ENCODE peak calls at places on chromosomes 4 and X, in four cellular contexts. One of them, this sample, is unnamed. For H3K9me3, the result is how much of the 10 kb centered on the place peaks cover.

GRCh38 chr4:27003602-27004238 is 143.1 kb downstream of the STIM2 start:
- DNase-seq in IMR-90: peak
- DNase-seq in heart left ventricle: no peak
- DNase-seq in AG04450: no peak
- DNase-seq in this sample: no peak

GRCh38 chr4:167232805-167233522 is 1.3 kb downstream of the SPOCK3 start:
- DNase-seq in IMR-90: no peak
- DNase-seq in heart left ventricle: no peak
- DNase-seq in AG04450: no peak
- DNase-seq in this sample: no peak

GRCh38 chr4:73533515-73534422 is 52.2 kb downstream of the AFM start:
- DNase-seq in IMR-90: no peak
- DNase-seq in heart left ventricle: no peak
- DNase-seq in AG04450: no peak
- DNase-seq in this sample: no peak

GRCh38 chr4:61204353-61204752 is 4.2 kb downstream of the ADGRL3 start:
- DNase-seq in IMR-90: peak
- DNase-seq in heart left ventricle: no peak
- DNase-seq in AG04450: no peak
- DNase-seq in this sample: no peak

GRCh38 chr4:25795566-25796454 is 67.0 kb downstream of the SEL1L3 start:
- DNase-seq in IMR-90: peak
- DNase-seq in heart left ventricle: no peak
- DNase-seq in AG04450: peak
- DNase-seq in this sample: no peak

GRCh38 chrX:53642326-53642725 is 44.2 kb downstream of the HUWE1 start:
- DNase-seq in IMR-90: no peak
- DNase-seq in heart left ventricle: no peak
- DNase-seq in AG04450: no peak
- DNase-seq in this sample: no peak

GRCh38 chr4:152594981-152595916 is 59.4 kb upstream of the FBXW7 start:
- DNase-seq in IMR-90: no peak
- DNase-seq in heart left ventricle: no peak
- DNase-seq in AG04450: no peak
- DNase-seq in this sample: no peak

GRCh38 chrX:7789200-7789599 is 53.8 kb upstream of the VCX start:
- DNase-seq in IMR-90: no peak
- DNase-seq in heart left ventricle: no peak
- DNase-seq in AG04450: no peak
- DNase-seq in this sample: no peak

GRCh38 chr4:18366762-18367358 is 345.3 kb upstream of the LCORL start:
- DNase-seq in IMR-90: peak
- DNase-seq in heart left ventricle: no peak
- DNase-seq in AG04450: no peak
- DNase-seq in this sample: no peak

GRCh38 chr4:140884431-140885058 is 128.4 kb upstream of the TBC1D9 start:
- DNase-seq in IMR-90: peak
- DNase-seq in heart left ventricle: peak
- DNase-seq in AG04450: peak
- DNase-seq in this sample: peak

GRCh38 chr4:107098403-107098802 is 62.3 kb upstream of the DKK2 start:
- DNase-seq in IMR-90: no peak
- DNase-seq in heart left ventricle: no peak
- DNase-seq in AG04450: no peak
- DNase-seq in this sample: no peak

GRCh38 chrX:10726647-10727046 is 106.3 kb upstream of the MID1 start:
- DNase-seq in IMR-90: peak
- DNase-seq in heart left ventricle: no peak
- DNase-seq in AG04450: peak
- DNase-seq in this sample: no peak

GRCh38 chrX:65493431-65493830 is 41.2 kb downstream of the LAS1L start:
- DNase-seq in IMR-90: no peak
- DNase-seq in heart left ventricle: no peak
- DNase-seq in AG04450: no peak
- DNase-seq in this sample: no peak

GRCh38 chrX:132875705-132876508 is 82.5 kb downstream of the HS6ST2 start:
- DNase-seq in IMR-90: no peak
- DNase-seq in heart left ventricle: no peak
- DNase-seq in AG04450: no peak
- DNase-seq in this sample: no peak

GRCh38 chr4:120977435-120977997 is 55.0 kb upstream of the PRDM5 start:
- DNase-seq in IMR-90: peak
- DNase-seq in heart left ventricle: no peak
- DNase-seq in AG04450: peak
- DNase-seq in this sample: peak

GRCh38 chr4:142660728-142661127 is 185.4 kb downstream of the INPP4B start:
- DNase-seq in IMR-90: no peak
- DNase-seq in heart left ventricle: no peak
- DNase-seq in AG04450: no peak
- DNase-seq in this sample: no peak
- H3K9me3 ChIP-seq in IMR-90: under half
- H3K9me3 ChIP-seq in heart left ventricle: under half
- H3K9me3 ChIP-seq in AG04450: under half
- H3K9me3 ChIP-seq in this sample: half or more

DNA sequence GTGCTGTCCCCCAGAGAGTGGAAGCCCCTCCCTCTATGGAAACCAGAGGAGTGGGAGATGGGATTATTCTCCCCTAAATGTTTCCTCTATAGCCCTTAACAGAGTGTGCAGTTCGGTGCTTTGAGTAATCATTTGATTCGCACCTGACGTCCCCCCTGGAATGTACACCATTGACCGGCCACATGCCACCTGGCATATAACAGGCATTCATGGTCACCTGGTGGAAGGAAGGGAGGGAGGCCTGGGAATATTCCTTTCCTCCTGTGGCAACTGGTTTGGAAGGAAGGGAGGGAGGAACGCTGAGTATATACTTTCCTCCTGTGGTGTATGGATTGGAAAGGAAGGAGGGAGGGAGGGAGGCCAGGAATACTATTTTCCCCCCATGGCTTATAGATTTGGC is 77.2 kb downstream of the CRMP1 start:
- DNase-seq in IMR-90: no peak
- DNase-seq in heart left ventricle: no peak
- DNase-seq in AG04450: no peak
- DNase-seq in this sample: no peak
- H3K27ac ChIP-seq in IMR-90: no peak
- H3K27ac ChIP-seq in heart left ventricle: no peak
- H3K27ac ChIP-seq in AG04450: no peak
- H3K27ac ChIP-seq in this sample: no peak

DNA sequence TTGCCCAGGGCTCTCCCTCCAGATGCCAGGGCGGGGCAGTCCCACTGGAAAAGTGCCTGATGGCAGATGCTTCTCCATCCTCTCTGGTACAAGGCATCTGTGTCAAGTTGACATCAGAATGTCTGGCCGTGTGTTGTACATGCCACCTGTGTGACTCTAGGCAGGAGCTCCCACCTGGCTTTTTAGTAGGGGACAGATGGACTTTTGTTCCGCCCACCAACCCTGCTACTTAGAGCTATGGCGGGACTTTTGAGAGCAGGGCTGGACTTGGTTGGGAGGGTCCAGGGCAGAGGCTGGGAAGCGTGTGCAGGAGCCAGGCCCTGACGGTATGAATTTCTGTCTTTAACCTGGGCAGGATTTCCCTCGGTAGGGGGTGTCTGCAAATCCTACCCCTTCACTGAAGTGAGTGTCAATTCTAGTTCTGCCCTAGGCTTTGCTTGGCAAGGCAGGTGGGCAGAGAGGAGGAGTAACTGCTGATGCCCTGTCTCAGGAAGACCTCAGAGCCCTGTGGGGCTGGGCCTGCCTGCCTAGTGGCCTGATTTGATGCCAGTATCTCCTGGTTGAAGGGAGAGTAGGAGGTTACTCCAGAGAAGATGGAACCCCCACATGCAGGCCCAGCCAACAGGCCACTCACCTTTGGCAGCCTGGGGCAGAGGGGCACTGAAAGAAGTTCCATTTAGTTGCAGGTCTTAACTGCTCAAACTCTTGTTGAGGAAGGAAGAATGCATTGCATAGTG is 99.1 kb downstream of the PJA1 start:
- DNase-seq in IMR-90: no peak
- DNase-seq in heart left ventricle: no peak
- DNase-seq in AG04450: no peak
- DNase-seq in this sample: no peak
- H3K9me3 ChIP-seq in IMR-90: under half
- H3K9me3 ChIP-seq in heart left ventricle: under half
- H3K9me3 ChIP-seq in AG04450: under half
- H3K9me3 ChIP-seq in this sample: under half

GRCh38 chrX:110318664-110318968 is 731 bp upstream of the AMMECR1 start:
- DNase-seq in IMR-90: no peak
- DNase-seq in heart left ventricle: no peak
- DNase-seq in AG04450: no peak
- DNase-seq in this sample: no peak
- H3K27ac ChIP-seq in IMR-90: peak
- H3K27ac ChIP-seq in heart left ventricle: no peak
- H3K27ac ChIP-seq in AG04450: peak
- H3K27ac ChIP-seq in this sample: peak

DNA sequence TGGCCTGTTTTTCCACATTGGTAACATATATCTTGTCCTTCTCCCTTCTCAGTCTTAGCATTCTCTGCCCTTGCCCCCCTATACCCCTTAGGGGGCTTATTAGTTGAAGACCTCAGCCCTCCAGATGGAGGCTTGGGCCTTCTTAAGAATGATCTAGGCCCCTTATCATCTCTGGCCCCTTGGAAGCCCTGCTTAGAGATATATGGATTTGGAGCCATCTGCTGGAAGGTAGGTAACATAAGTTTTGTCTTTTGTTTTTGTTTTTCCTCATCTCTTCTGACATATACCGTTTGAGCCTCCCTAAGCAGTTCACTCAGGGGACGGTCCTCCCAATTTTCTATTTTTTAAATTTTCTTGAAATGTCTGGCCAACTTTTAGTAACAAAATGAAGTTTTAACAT is 48.3 kb upstream of the NAP1L2 start:
- DNase-seq in IMR-90: no peak
- DNase-seq in heart left ventricle: no peak
- DNase-seq in AG04450: no peak
- DNase-seq in this sample: peak
- H3K9me3 ChIP-seq in IMR-90: under half
- H3K9me3 ChIP-seq in heart left ventricle: under half
- H3K9me3 ChIP-seq in AG04450: under half
- H3K9me3 ChIP-seq in this sample: under half

GRCh38 chr4:176222149-176222548 is 26.8 kb upstream of the SPATA4 start:
- DNase-seq in IMR-90: no peak
- DNase-seq in heart left ventricle: no peak
- DNase-seq in AG04450: no peak
- DNase-seq in this sample: no peak
- H3K27ac ChIP-seq in IMR-90: no peak
- H3K27ac ChIP-seq in heart left ventricle: no peak
- H3K27ac ChIP-seq in AG04450: no peak
- H3K27ac ChIP-seq in this sample: no peak

DNA sequence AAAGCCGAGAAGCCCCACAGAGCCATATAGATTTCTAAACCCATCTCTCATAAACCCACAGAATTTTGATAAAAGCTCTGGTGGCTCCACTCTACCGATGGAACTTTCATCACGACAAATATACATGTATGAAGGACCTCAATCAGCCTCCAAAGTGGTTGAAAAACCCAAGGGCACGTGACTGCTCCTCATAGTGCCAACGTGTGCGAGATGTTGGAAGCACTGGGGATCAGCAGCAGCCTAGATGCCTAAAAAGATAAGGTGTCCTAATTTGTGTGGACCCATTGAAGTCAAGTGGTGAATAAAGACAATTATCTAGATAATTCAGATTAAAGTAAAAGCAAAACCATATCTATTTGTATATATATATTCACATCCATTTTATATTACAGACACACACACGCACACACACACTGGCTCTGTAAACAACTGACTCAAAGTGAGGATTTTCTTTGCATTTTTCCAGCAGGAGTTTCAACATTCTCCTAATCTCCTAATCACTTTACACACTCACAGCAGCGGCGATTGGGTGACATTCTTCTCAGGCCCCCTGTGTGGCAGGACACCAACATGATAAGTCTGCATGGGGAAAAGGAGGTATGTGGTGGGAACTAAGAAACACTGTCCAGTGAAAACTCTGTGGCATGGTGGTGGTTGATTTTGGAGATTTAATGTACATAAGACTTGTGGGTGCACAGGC is 2.9 kb upstream of the PITX2 start:
- DNase-seq in IMR-90: no peak
- DNase-seq in heart left ventricle: no peak
- DNase-seq in AG04450: no peak
- DNase-seq in this sample: no peak
- H3K9me3 ChIP-seq in IMR-90: under half
- H3K9me3 ChIP-seq in heart left ventricle: under half
- H3K9me3 ChIP-seq in AG04450: under half
- H3K9me3 ChIP-seq in this sample: under half